ENCODE peak calls at places on chromosomes 1 and 21, in six cellular contexts. O is mucosa of descending colon, Y is PC-3, T is psoas muscle, X is GM10248, Q is B cell. J is an unnamed sample.

GRCh38 chr1:44413740-44414139 is 8.7 kb downstream of the RNF220 start:
- DNase-seq in T (no peak), Y (no peak), Q (no peak), X (no peak), O (no peak), J (no peak)

GRCh38 chr1:207672525-207673130 is 27.7 kb downstream of the CR1L start:
- DNase-seq in O (peak), Q (peak), X (peak), T (no peak), Y (peak), J (no peak)

GRCh38 chr1:31241321-31241720 is 1.6 kb upstream of the NKAIN1 start:
- DNase-seq in Y (no peak), T (no peak), X (no peak), O (no peak), Q (peak), J (no peak)

GRCh38 chr21:21860888-21861287 is 862.7 kb downstream of the NCAM2 start:
- DNase-seq in T (no peak), Y (peak), O (no peak), X (no peak), Q (no peak), J (no peak)

GRCh38 chr21:15741510-15741909 is 11.7 kb downstream of the USP25 start:
- DNase-seq in Q (no peak), Y (peak), X (no peak), T (no peak), O (no peak), J (no peak)

GRCh38 chr1:26907071-26907922 is 6.5 kb downstream of the NR0B2 start:
- DNase-seq in X (no peak), O (no peak), Q (no peak), T (peak), Y (peak), J (no peak)

GRCh38 chr1:162632234-162632666 is at the start of gene DDR2:
- DNase-seq in X (no peak), Q (no peak), Y (no peak), T (peak), O (peak), J (no peak)

GRCh38 chr1:1157426-1157913 is 16.2 kb upstream of the TTLL10 start:
- DNase-seq in X (peak), Q (peak), T (peak), O (peak), Y (peak), J (peak)

GRCh38 chr1:71047635-71048607 is at the start of gene PTGER3:
- DNase-seq in X (peak), T (peak), O (peak), Y (no peak), Q (peak), J (no peak)

GRCh38 chr1:197553281-197553680 is 222.0 kb downstream of the DENND1B start:
- DNase-seq in O (no peak), X (no peak), T (no peak), Y (no peak), Q (no peak), J (no peak)

GRCh38 chr1:156963621-156964020 is 43.2 kb downstream of the LRRC71 start:
- DNase-seq in Q (peak), X (no peak), T (no peak), O (peak), Y (no peak), J (peak)

GRCh38 chr1:156964431-156964830 is 44.0 kb downstream of the LRRC71 start:
- DNase-seq in T (no peak), Q (no peak), O (no peak), Y (no peak), X (no peak), J (no peak)

GRCh38 chr1:156958247-156958714 is 37.8 kb downstream of the LRRC71 start:
- DNase-seq in X (no peak), Y (peak), O (no peak), Q (no peak), T (no peak), J (no peak)

GRCh38 chr1:156959414-156959813 is 39.0 kb downstream of the LRRC71 start:
- DNase-seq in Q (no peak), T (no peak), Y (no peak), O (no peak), X (no peak), J (no peak)

DNA sequence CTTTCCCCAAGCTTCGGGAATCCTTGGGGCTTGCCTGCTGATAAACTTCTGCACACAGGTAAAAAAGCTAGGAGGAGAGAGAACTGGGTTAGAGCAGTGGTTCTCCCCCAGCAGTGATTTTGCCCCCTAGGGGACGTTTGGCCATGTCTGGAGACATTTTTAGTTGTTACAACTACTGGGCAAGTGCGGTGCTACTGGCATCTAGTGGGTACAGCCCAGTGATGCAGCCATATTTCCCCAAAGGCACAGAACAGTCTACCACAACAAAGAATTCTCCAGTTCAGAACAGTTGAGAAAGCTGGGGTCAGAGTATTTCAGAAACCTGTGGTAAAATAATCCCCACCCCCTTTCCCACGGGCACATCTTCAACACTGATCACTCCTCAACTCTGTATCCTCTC is 41.3 kb downstream of the LRRC71 start:
- DNase-seq in Y (peak), T (no peak), O (no peak), Q (peak), X (no peak), J (no peak)
- TF ChIP-seq CTCF in Y (peak), T (no peak), O (no peak), Q (peak), X (peak), J (peak)

GRCh38 chr1:39154553-39155361 is 49.7 kb upstream of the MACF1 start:
- DNase-seq in T (no peak), Q (no peak), X (no peak), Y (peak), O (peak), J (no peak)

GRCh38 chr1:39159224-39160036 is 45.1 kb upstream of the MACF1 start:
- DNase-seq in X (no peak), T (no peak), Y (peak), O (peak), Q (no peak), J (no peak)

GRCh38 chr1:39157304-39157703 is 47.2 kb upstream of the MACF1 start:
- DNase-seq in X (no peak), Y (no peak), O (no peak), Q (no peak), T (no peak), J (no peak)

GRCh38 chr1:39160703-39161102 is 43.8 kb upstream of the MACF1 start:
- DNase-seq in Q (no peak), T (no peak), Y (no peak), O (no peak), X (no peak), J (no peak)

DNA sequence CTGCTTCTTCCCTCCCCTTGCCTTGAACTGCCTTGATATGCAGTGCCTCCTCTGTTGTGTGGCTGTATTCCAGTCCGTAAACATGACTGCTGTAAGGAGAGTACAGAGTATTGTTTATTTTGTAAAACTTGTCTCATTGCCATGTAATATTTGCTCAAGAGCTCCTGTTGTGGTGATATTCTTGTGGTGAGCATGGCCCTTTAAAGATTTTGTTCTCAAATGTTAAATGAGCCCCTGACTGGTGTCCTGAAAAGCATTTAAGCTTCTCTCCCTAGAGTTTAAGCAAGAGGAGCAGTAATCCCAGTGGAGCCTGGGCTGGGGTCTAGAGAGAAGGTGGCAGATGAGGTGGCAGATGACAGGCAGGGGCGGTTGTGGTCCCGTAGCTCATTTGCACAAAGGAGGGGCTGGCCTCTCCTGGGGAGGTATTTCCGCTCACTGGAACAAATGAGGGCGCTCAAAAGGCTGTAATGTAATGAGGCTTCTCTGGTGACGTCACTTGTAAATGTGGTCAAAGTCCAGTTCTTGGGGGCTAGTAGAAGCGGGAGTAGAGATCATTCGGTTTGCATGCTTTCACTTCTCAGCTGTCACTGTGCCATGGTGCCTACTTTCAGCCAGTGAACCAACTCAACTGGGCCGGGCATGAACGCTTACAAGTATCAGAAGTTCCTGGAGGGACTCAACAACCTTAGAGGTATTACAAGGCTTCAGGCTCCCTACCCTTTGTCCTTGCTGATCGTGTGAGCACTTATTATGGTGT is 46.0 kb upstream of the MACF1 start:
- DNase-seq in X (peak), Y (peak), O (peak), Q (peak), T (no peak), J (no peak)
- TF ChIP-seq CTCF in X (no peak), Y (peak), O (no peak), Q (no peak), T (no peak), J (no peak)

DNA sequence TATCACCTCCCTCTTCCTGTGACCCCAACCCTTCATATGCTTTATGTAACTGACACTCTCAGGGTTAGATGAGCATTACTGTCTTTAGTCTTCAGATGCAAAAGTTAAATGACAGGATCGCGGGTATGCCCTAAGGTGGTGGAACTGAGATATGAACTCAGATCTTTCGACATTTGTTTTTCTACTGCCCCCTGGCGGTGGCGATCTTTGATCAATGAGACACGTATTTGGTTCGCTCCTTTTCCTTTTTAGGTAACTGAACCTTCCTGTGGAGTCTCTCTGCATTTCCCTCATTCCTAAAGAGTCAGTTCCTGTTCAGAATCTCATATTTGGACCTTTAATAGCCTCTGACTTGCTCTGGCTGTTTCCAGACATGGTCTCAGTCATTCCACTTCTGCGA is 47.8 kb upstream of the ZP4 start:
- DNase-seq in X (no peak), Y (peak), T (no peak), Q (no peak), O (peak), J (no peak)
- TF ChIP-seq CTCF in X (no peak), Y (peak), T (no peak), Q (no peak), O (no peak), J (no peak)

DNA sequence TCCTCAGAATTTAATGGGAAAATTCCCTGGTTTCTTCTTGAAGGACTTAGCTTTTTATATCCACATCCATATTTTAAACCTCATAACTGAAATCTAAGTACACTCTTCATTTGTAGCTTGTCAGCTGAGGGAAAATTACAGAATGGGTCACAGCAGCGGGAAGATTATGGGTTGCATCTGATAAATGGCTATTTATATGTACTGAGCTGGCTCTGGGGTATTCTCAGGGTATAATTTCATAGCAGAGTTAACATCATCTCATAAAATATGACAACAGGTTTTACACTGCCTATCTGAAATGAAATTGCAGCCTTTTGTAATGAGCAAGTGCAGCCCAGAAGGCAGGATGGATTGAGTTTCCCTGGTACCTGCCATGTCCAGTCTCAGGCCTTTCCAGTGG is 42.3 kb upstream of the NHLH2 start:
- DNase-seq in Q (no peak), X (no peak), T (no peak), Y (no peak), O (no peak), J (no peak)
- TF ChIP-seq CTCF in Q (no peak), X (no peak), T (no peak), Y (no peak), O (no peak), J (no peak)

GRCh38 chr1:227358079-227358358 is 39.7 kb upstream of the CDC42BPA start:
- DNase-seq in X (no peak), Y (peak), O (no peak), T (no peak), Q (no peak), J (no peak)

GRCh38 chr1:227357229-227358078 is 39.2 kb upstream of the CDC42BPA start:
- DNase-seq in O (peak), X (no peak), Y (peak), T (peak), Q (no peak), J (no peak)

GRCh38 chr1:227353186-227353585 is 34.9 kb upstream of the CDC42BPA start:
- DNase-seq in T (no peak), X (no peak), Y (no peak), O (no peak), Q (no peak), J (no peak)

GRCh38 chr1:227355542-227356270 is 37.4 kb upstream of the CDC42BPA start:
- DNase-seq in T (no peak), O (no peak), X (no peak), Y (no peak), Q (no peak), J (no peak)

DNA sequence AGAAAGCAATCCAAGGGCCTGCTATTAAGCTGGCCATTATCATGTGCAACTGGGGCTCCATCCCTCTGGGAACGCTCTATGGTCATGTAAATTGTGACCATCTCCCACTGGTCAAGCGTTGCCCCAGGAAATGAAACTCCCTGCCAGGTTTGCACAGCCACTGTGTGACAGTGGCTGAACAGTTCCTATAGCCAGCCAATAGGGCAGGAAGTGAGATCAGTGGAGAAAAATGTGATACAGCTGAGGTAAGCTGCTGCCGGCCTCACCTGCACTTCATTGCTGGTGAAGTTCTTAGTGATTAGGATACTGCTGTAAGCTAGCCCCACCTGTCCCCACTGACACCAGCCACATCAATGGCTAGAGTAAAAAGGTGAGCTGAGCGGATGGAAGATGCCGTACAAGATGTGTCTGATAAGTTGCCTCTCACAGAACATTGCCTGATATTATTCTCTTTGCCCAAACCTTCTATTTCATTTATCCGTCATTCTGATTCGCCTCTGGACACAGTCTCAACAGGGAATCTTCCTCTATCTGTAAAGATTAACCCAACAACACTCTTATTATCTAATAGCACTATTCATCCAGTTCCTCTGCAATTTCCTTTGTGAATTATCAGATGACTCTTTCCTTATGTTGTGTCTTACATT is 38.4 kb upstream of the CDC42BPA start:
- DNase-seq in Q (no peak), X (no peak), T (no peak), O (no peak), Y (peak), J (no peak)
- TF ChIP-seq CTCF in Q (no peak), X (no peak), T (no peak), O (no peak), Y (no peak), J (no peak)

GRCh38 chr1:199550384-199551067 is 477.0 kb upstream of the NR5A2 start:
- DNase-seq in Y (peak), T (no peak), O (no peak), X (no peak), Q (no peak), J (no peak)
- TF ChIP-seq CTCF in Y (peak), T (no peak), O (no peak), X (peak), Q (no peak), J (no peak)

GRCh38 chr1:225883616-225884265 is 1.6 kb upstream of the TMEM63A start:
- DNase-seq in Q (no peak), X (no peak), O (peak), Y (peak), T (peak), J (no peak)
- TF ChIP-seq CTCF in Q (no peak), X (no peak), O (no peak), Y (peak), T (no peak), J (no peak)

DNA sequence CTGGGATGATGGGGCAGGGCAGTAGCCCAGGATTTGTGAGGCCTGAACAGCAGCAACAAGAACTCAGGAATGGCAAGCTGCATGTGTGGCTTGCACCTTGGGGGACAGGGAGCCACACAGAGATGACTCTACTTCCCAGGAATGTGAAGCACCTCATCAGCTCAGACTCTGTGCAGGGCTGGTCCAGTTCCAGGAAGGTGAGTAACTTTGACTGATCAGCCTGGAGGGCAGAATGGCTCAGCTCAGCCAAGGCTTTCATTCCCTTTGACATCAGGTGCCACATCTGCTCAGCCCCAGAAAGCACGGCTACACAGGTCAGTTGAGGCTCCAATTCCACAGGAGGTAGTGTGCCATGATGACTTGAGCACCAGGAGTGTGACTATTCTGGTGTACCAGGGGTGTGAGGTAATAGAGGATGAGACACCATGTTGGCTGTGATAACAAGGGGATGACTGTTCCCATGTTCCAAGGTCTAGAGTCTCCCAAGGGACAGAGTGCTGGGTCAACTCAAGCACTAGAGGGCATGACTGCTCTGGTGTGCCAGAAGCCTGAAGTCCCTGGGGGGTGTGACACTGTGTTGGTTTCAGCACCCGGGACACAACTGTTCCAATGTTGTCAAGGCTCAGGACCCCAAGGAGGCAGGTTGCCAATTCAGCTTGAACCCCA is 625.8 kb upstream of the ADGRL2 start:
- DNase-seq in Y (peak), O (no peak), T (no peak), Q (no peak), X (no peak), J (no peak)
- TF ChIP-seq CTCF in Y (peak), O (no peak), T (no peak), Q (no peak), X (no peak), J (no peak)